ENCODE peak calls at places on chromosomes 4 and X, in four cellular contexts. A is H1, M is mesendoderm, R is H9. T is an unnamed sample.

GRCh38 chrX:105662248-105662647 is 160.1 kb upstream of the NRK start:
- DNase-seq in A (no peak), M (no peak), R (no peak), T (no peak)

GRCh38 chrX:15744181-15744867 is 6.3 kb downstream of the CA5B start:
- DNase-seq in A (no peak), M (no peak), R (no peak), T (no peak)

GRCh38 chr4:161448550-161449180 is 715.1 kb downstream of the FSTL5 start:
- DNase-seq in A (no peak), M (no peak), R (no peak), T (no peak)

GRCh38 chr4:54516556-54517215 is 141.1 kb upstream of the KIT start:
- DNase-seq in A (no peak), M (no peak), R (no peak), T (no peak)

GRCh38 chrX:152904151-152905080 is 6.5 kb downstream of the ZNF185 start:
- DNase-seq in A (peak), M (peak), R (peak), T (peak)

GRCh38 chr4:16437836-16438235 is 211.6 kb upstream of the TAPT1 start:
- DNase-seq in A (no peak), M (peak), R (no peak), T (no peak)

GRCh38 chrX:130343411-130343810 is 3.7 kb downstream of the SLC25A14 start:
- DNase-seq in A (no peak), M (peak), R (no peak), T (no peak)

GRCh38 chrX:11239230-11239629 is 54.0 kb upstream of the AMELX start:
- DNase-seq in A (no peak), M (no peak), R (no peak), T (no peak)

GRCh38 chr4:26829018-26829417 is 31.6 kb upstream of the STIM2 start:
- DNase-seq in A (no peak), M (no peak), R (no peak), T (no peak)

GRCh38 chr4:113555868-113556267 is 205.7 kb downstream of the CAMK2D start:
- DNase-seq in A (no peak), M (no peak), R (no peak), T (no peak)

GRCh38 chr4:145177511-145177905 is 2.9 kb downstream of the OTUD4 start:
- DNase-seq in A (no peak), M (peak), R (no peak), T (no peak)

GRCh38 chrX:19515615-19516105 is 352 bp upstream of the MAP3K15 start:
- DNase-seq in A (no peak), M (peak), R (no peak), T (no peak)

GRCh38 chr4:41095192-41095872 is 119.0 kb downstream of the APBB2 start:
- DNase-seq in A (no peak), M (no peak), R (no peak), T (no peak)

GRCh38 chr4:2863649-2864048 is 20.0 kb downstream of the ADD1 start:
- DNase-seq in A (no peak), M (no peak), R (no peak), T (no peak)

GRCh38 chr4:7909966-7910720 is 29.5 kb downstream of the AFAP1 start:
- DNase-seq in A (no peak), M (no peak), R (no peak), T (no peak)

GRCh38 chrX:1239681-1240142 is 27.3 kb upstream of the CRLF2 start:
- DNase-seq in A (no peak), M (no peak), R (no peak), T (no peak)

GRCh38 chr4:10106421-10107039 is 10.1 kb downstream of the WDR1 start:
- DNase-seq in A (no peak), M (peak), R (no peak), T (no peak)

GRCh38 chr4:101556845-101557244 is 209.5 kb upstream of the PPP3CA start:
- DNase-seq in A (no peak), M (no peak), R (no peak), T (no peak)

GRCh38 chr4:119038465-119038864 is 97.2 kb upstream of the MYOZ2 start:
- DNase-seq in A (no peak), M (no peak), R (no peak), T (no peak)

GRCh38 chr4:152634110-152634760 is 45.6 kb downstream of the TMEM154 start:
- DNase-seq in A (no peak), M (no peak), R (no peak), T (no peak)

GRCh38 chrX:32530802-32531403 is 680.4 kb downstream of the DMD start:
- DNase-seq in A (no peak), M (peak), R (no peak), T (peak)

DNA sequence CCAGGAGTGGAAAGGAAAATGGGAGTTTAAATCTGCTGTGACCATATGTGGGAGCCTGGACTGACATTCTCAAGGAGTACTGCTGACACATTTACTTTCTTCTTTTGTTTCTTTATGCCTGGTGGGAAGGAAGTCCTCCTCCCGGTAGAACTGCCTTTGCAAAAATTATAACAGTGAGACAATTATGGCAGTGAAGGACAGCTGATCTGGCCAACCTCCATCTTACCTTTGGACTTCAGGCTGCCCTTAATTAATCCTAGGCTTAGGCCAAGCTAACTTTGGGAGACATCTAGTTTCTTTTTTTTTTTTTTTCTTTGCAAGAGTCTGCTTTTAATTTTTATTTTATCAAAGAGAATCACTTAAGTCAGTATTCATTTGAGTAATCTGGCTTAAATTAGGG is 61.3 kb downstream of the SPINK2 start:
- DNase-seq in A (no peak), M (no peak), R (no peak), T (no peak)
- H3K4ac ChIP-seq in A (no peak), M (no peak), R (no peak), T (no peak)

DNA sequence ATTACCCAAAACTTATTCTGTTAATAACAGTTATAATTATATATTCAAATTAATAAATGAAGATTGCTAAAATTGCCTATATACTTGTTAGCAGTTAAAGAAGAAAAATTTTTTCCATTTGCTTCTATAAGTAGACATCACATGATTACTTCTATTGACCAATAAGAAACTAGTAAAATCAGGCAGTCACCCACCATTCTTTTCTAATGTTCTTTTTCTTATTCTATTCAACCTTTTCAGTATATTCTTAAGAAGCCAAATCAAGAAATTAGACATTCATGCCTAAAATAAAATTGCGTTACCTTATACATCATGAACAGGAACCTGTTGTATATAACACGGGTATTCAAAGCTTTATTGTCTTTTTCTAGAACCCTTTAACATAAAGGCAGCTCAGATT is 568.0 kb upstream of the DIPK2B start:
- DNase-seq in A (no peak), M (no peak), R (no peak), T (no peak)
- H3K9ac ChIP-seq in A (no peak), M (no peak), R (no peak), T (no peak)

GRCh38 chr4:48720459-48720858 is 59.6 kb downstream of the FRYL start:
- DNase-seq in A (no peak), M (no peak), R (no peak), T (no peak)

GRCh38 chr4:48727666-48728459 is 52.2 kb downstream of the FRYL start:
- DNase-seq in A (no peak), M (peak), R (no peak), T (no peak)

GRCh38 chr4:48722509-48723446 is 57.3 kb downstream of the FRYL start:
- DNase-seq in A (no peak), M (no peak), R (no peak), T (no peak)

DNA sequence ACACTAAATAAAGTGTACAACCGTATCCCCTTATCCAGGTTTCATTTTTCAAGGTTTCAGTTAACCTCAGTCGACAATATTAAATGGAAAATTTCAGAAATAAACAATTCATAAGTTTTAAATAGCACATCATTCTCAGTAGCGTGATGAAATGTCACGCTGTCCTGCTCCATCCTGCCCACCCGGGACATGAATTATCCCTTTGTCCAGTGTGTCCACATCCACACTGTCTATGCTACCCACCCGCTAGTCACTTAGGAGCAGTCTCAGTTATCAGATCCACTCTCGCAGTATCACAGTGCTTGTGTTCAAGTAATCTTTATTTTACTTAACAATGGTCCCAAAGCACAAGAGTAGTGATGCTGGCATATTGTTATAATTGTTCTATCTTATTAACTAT is 54.7 kb downstream of the FRYL start:
- DNase-seq in A (no peak), M (no peak), R (no peak), T (no peak)
- H3K4ac ChIP-seq in A (no peak), M (no peak), R (no peak), T (no peak)

GRCh38 chrX:72002886-72003285 is 92.2 kb downstream of the NHSL2 start:
- DNase-seq in A (no peak), M (no peak), R (peak), T (no peak)
- H3K9ac ChIP-seq in A (no peak), M (no peak), R (no peak), T (no peak)

GRCh38 chr4:121778991-121779628 is 14.1 kb upstream of the SMIM43 start:
- DNase-seq in A (no peak), M (no peak), R (no peak), T (no peak)
- H3K4ac ChIP-seq in A (no peak), M (no peak), R (no peak), T (no peak)

GRCh38 chrX:72061091-72061490 is 70.6 kb downstream of the RTL5 start:
- DNase-seq in A (no peak), M (no peak), R (no peak), T (no peak)
- H3K9ac ChIP-seq in A (no peak), M (no peak), R (no peak), T (no peak)